ENCODE peak calls at places on chromosome 22, in seven cellular contexts. One of them, this sample, is unnamed.

GRCh38 chr22:46881373-46882118 is 119.1 kb downstream of the TBC1D22A start:
- DNase-seq in left ventricle myocardium inferior: peak; percentile 59
- DNase-seq in upper lobe of right lung: no peak
- DNase-seq in left lung: no peak
- DNase-seq in neural progenitor cell: no peak
- DNase-seq in lower leg skin: peak; percentile 76
- DNase-seq in choroid plexus epithelial cell: no peak
- DNase-seq in this sample: peak; percentile 67

GRCh38 chr22:45534339-45535192 is 31.9 kb downstream of the FBLN1 start:
- DNase-seq in left lung: no peak
- DNase-seq in lower leg skin: no peak
- DNase-seq in choroid plexus epithelial cell: no peak
- DNase-seq in left ventricle myocardium inferior: no peak
- DNase-seq in upper lobe of right lung: no peak
- DNase-seq in neural progenitor cell: no peak
- DNase-seq in this sample: peak; percentile 59

GRCh38 chr22:46695346-46696224 is 42.5 kb downstream of the CERK start:
- DNase-seq in left lung: no peak
- DNase-seq in neural progenitor cell: no peak
- DNase-seq in left ventricle myocardium inferior: no peak
- DNase-seq in choroid plexus epithelial cell: no peak
- DNase-seq in lower leg skin: no peak
- DNase-seq in upper lobe of right lung: no peak
- DNase-seq in this sample: no peak

GRCh38 chr22:35564975-35565867 is 24.6 kb downstream of the RASD2 start:
- DNase-seq in left ventricle myocardium inferior: no peak
- DNase-seq in left lung: no peak
- DNase-seq in upper lobe of right lung: no peak
- DNase-seq in neural progenitor cell: no peak
- DNase-seq in lower leg skin: no peak
- DNase-seq in choroid plexus epithelial cell: peak; percentile 59
- DNase-seq in this sample: peak; percentile 85

GRCh38 chr22:29916007-29916544 is 33.1 kb downstream of the MTMR3 start:
- DNase-seq in left lung: no peak
- DNase-seq in left ventricle myocardium inferior: no peak
- DNase-seq in choroid plexus epithelial cell: no peak
- DNase-seq in neural progenitor cell: no peak
- DNase-seq in upper lobe of right lung: no peak
- DNase-seq in lower leg skin: no peak
- DNase-seq in this sample: no peak

GRCh38 chr22:29479417-29480261 is at the start of gene NEFH:
- DNase-seq in choroid plexus epithelial cell: no peak
- DNase-seq in lower leg skin: no peak
- DNase-seq in upper lobe of right lung: no peak
- DNase-seq in left lung: no peak
- DNase-seq in left ventricle myocardium inferior: no peak
- DNase-seq in neural progenitor cell: peak; percentile 56
- DNase-seq in this sample: no peak

GRCh38 chr22:34508797-34509196 is 557.2 kb upstream of the ISX start:
- DNase-seq in choroid plexus epithelial cell: no peak
- DNase-seq in lower leg skin: no peak
- DNase-seq in left ventricle myocardium inferior: no peak
- DNase-seq in upper lobe of right lung: no peak
- DNase-seq in neural progenitor cell: no peak
- DNase-seq in left lung: no peak
- DNase-seq in this sample: no peak

GRCh38 chr22:23127788-23128187 is 14.0 kb downstream of the RSPH14 start:
- DNase-seq in lower leg skin: no peak
- DNase-seq in upper lobe of right lung: no peak
- DNase-seq in choroid plexus epithelial cell: no peak
- DNase-seq in left lung: no peak
- DNase-seq in left ventricle myocardium inferior: no peak
- DNase-seq in neural progenitor cell: no peak
- DNase-seq in this sample: no peak

GRCh38 chr22:46592390-46592872 is 27.8 kb upstream of the GRAMD4 start:
- DNase-seq in left lung: peak; percentile 64
- DNase-seq in choroid plexus epithelial cell: peak; percentile 81
- DNase-seq in left ventricle myocardium inferior: peak; percentile 60
- DNase-seq in neural progenitor cell: peak; percentile 0
- DNase-seq in upper lobe of right lung: no peak
- DNase-seq in lower leg skin: peak; percentile 88
- DNase-seq in this sample: peak; percentile 59

GRCh38 chr22:46039531-46039930 is 62.6 kb upstream of the WNT7B start:
- DNase-seq in left lung: no peak
- DNase-seq in lower leg skin: no peak
- DNase-seq in left ventricle myocardium inferior: no peak
- DNase-seq in upper lobe of right lung: no peak
- DNase-seq in neural progenitor cell: no peak
- DNase-seq in choroid plexus epithelial cell: no peak
- DNase-seq in this sample: no peak

GRCh38 chr22:27918351-27919221 is 470 bp downstream of the PITPNB start:
- DNase-seq in left ventricle myocardium inferior: peak; percentile 46
- DNase-seq in upper lobe of right lung: peak; percentile 83
- DNase-seq in left lung: peak; percentile 62
- DNase-seq in lower leg skin: peak; percentile 91
- DNase-seq in choroid plexus epithelial cell: peak; percentile 53
- DNase-seq in neural progenitor cell: peak; percentile 80
- DNase-seq in this sample: peak; percentile 48

GRCh38 chr22:42169055-42169469 is 38.5 kb upstream of the CYP2D6 start:
- DNase-seq in choroid plexus epithelial cell: peak; percentile 85
- DNase-seq in lower leg skin: no peak
- DNase-seq in neural progenitor cell: peak; percentile 89
- DNase-seq in upper lobe of right lung: no peak
- DNase-seq in left lung: peak; percentile 55
- DNase-seq in left ventricle myocardium inferior: peak; percentile 55
- DNase-seq in this sample: peak; percentile 69

GRCh38 chr22:47171441-47172221 is 409.2 kb downstream of the TBC1D22A start:
- DNase-seq in left lung: peak; percentile 21
- DNase-seq in upper lobe of right lung: peak; percentile 45
- DNase-seq in lower leg skin: peak; percentile 81
- DNase-seq in left ventricle myocardium inferior: no peak
- DNase-seq in choroid plexus epithelial cell: no peak
- DNase-seq in neural progenitor cell: no peak
- DNase-seq in this sample: no peak

GRCh38 chr22:45526768-45527360 is 24.2 kb downstream of the FBLN1 start:
- DNase-seq in neural progenitor cell: no peak
- DNase-seq in upper lobe of right lung: no peak
- DNase-seq in lower leg skin: no peak
- DNase-seq in left ventricle myocardium inferior: no peak
- DNase-seq in choroid plexus epithelial cell: no peak
- DNase-seq in left lung: no peak
- DNase-seq in this sample: peak; percentile 86

GRCh38 chr22:40241200-40241763 is 63.6 kb downstream of the TNRC6B start:
- DNase-seq in lower leg skin: no peak
- DNase-seq in upper lobe of right lung: no peak
- DNase-seq in choroid plexus epithelial cell: no peak
- DNase-seq in neural progenitor cell: no peak
- DNase-seq in left lung: no peak
- DNase-seq in left ventricle myocardium inferior: no peak
- DNase-seq in this sample: no peak

GRCh38 chr22:35448552-35448922 is 48.6 kb downstream of the MCM5 start:
- DNase-seq in left ventricle myocardium inferior: no peak
- DNase-seq in left lung: no peak
- DNase-seq in choroid plexus epithelial cell: no peak
- DNase-seq in lower leg skin: no peak
- DNase-seq in upper lobe of right lung: no peak
- DNase-seq in neural progenitor cell: no peak
- DNase-seq in this sample: no peak

GRCh38 chr22:45818130-45819085 is 146.8 kb downstream of the ATXN10 start:
- DNase-seq in left lung: no peak
- DNase-seq in lower leg skin: no peak
- DNase-seq in choroid plexus epithelial cell: peak; percentile 64
- DNase-seq in neural progenitor cell: peak; percentile 51
- DNase-seq in left ventricle myocardium inferior: peak; percentile 44
- DNase-seq in upper lobe of right lung: no peak
- DNase-seq in this sample: no peak

GRCh38 chr22:47198801-47199251 is 436.4 kb downstream of the TBC1D22A start:
- DNase-seq in lower leg skin: peak; percentile 68
- DNase-seq in choroid plexus epithelial cell: no peak
- DNase-seq in left lung: peak; percentile 23
- DNase-seq in left ventricle myocardium inferior: no peak
- DNase-seq in upper lobe of right lung: peak; percentile 62
- DNase-seq in neural progenitor cell: no peak
- DNase-seq in this sample: no peak

GRCh38 chr22:49396817-49397216 is 430.9 kb downstream of the BRD1 start:
- DNase-seq in upper lobe of right lung: no peak
- DNase-seq in left lung: no peak
- DNase-seq in lower leg skin: no peak
- DNase-seq in left ventricle myocardium inferior: no peak
- DNase-seq in choroid plexus epithelial cell: peak; percentile 2
- DNase-seq in neural progenitor cell: no peak
- DNase-seq in this sample: no peak

GRCh38 chr22:46593211-46593676 is 26.9 kb upstream of the GRAMD4 start:
- DNase-seq in left ventricle myocardium inferior: no peak
- DNase-seq in neural progenitor cell: peak; percentile 1
- DNase-seq in lower leg skin: no peak
- DNase-seq in upper lobe of right lung: peak; percentile 79
- DNase-seq in left lung: peak; percentile 80
- DNase-seq in choroid plexus epithelial cell: no peak
- DNase-seq in this sample: no peak

GRCh38 chr22:28018461-28018927 is 99.4 kb upstream of the PITPNB start:
- DNase-seq in left ventricle myocardium inferior: peak; percentile 8
- DNase-seq in lower leg skin: peak; percentile 74
- DNase-seq in left lung: peak; percentile 17
- DNase-seq in upper lobe of right lung: peak; percentile 41
- DNase-seq in choroid plexus epithelial cell: no peak
- DNase-seq in neural progenitor cell: no peak
- DNase-seq in this sample: no peak

GRCh38 chr22:48318575-48319320 is 1508.9 kb downstream of the BRD1 start:
- DNase-seq in upper lobe of right lung: peak; percentile 52
- DNase-seq in neural progenitor cell: no peak
- DNase-seq in left lung: peak; percentile 24
- DNase-seq in choroid plexus epithelial cell: no peak
- DNase-seq in lower leg skin: peak; percentile 76
- DNase-seq in left ventricle myocardium inferior: no peak
- DNase-seq in this sample: no peak

GRCh38 chr22:28139993-28140392 is 220.9 kb upstream of the PITPNB start:
- DNase-seq in choroid plexus epithelial cell: peak; percentile 91
- DNase-seq in left ventricle myocardium inferior: no peak
- DNase-seq in neural progenitor cell: no peak
- DNase-seq in lower leg skin: no peak
- DNase-seq in upper lobe of right lung: no peak
- DNase-seq in left lung: no peak
- DNase-seq in this sample: peak; percentile 88

GRCh38 chr22:42684462-42685195 is 35.4 kb upstream of the CYB5R3 start:
- DNase-seq in upper lobe of right lung: no peak
- DNase-seq in left lung: no peak
- DNase-seq in lower leg skin: no peak
- DNase-seq in left ventricle myocardium inferior: no peak
- DNase-seq in choroid plexus epithelial cell: peak; percentile 68
- DNase-seq in neural progenitor cell: no peak
- DNase-seq in this sample: peak; percentile 67

GRCh38 chr22:45450931-45451651 is 37.6 kb downstream of the RIBC2 start:
- DNase-seq in left ventricle myocardium inferior: no peak
- DNase-seq in left lung: no peak
- DNase-seq in upper lobe of right lung: no peak
- DNase-seq in neural progenitor cell: no peak
- DNase-seq in lower leg skin: peak; percentile 90
- DNase-seq in choroid plexus epithelial cell: peak; percentile 15
- DNase-seq in this sample: peak; percentile 99

GRCh38 chr22:29879738-29880137 is 3.2 kb upstream of the MTMR3 start:
- DNase-seq in left ventricle myocardium inferior: no peak
- DNase-seq in upper lobe of right lung: no peak
- DNase-seq in choroid plexus epithelial cell: no peak
- DNase-seq in lower leg skin: no peak
- DNase-seq in neural progenitor cell: no peak
- DNase-seq in left lung: no peak
- DNase-seq in this sample: peak; percentile 28

GRCh38 chr22:50473088-50473487 is 1.7 kb downstream of the SBF1 start:
- DNase-seq in choroid plexus epithelial cell: no peak
- DNase-seq in left ventricle myocardium inferior: no peak
- DNase-seq in neural progenitor cell: peak; percentile 38
- DNase-seq in upper lobe of right lung: no peak
- DNase-seq in left lung: no peak
- DNase-seq in lower leg skin: no peak
- DNase-seq in this sample: no peak
- TF ChIP-seq CTCF in choroid plexus epithelial cell: peak; percentile 45
- TF ChIP-seq CTCF in left ventricle myocardium inferior: peak; percentile 15
- TF ChIP-seq CTCF in neural progenitor cell: peak; percentile 40
- TF ChIP-seq CTCF in upper lobe of right lung: peak; percentile 13
- TF ChIP-seq CTCF in left lung: no peak
- TF ChIP-seq CTCF in lower leg skin: no peak
- TF ChIP-seq CTCF in this sample: peak; percentile 3

DNA sequence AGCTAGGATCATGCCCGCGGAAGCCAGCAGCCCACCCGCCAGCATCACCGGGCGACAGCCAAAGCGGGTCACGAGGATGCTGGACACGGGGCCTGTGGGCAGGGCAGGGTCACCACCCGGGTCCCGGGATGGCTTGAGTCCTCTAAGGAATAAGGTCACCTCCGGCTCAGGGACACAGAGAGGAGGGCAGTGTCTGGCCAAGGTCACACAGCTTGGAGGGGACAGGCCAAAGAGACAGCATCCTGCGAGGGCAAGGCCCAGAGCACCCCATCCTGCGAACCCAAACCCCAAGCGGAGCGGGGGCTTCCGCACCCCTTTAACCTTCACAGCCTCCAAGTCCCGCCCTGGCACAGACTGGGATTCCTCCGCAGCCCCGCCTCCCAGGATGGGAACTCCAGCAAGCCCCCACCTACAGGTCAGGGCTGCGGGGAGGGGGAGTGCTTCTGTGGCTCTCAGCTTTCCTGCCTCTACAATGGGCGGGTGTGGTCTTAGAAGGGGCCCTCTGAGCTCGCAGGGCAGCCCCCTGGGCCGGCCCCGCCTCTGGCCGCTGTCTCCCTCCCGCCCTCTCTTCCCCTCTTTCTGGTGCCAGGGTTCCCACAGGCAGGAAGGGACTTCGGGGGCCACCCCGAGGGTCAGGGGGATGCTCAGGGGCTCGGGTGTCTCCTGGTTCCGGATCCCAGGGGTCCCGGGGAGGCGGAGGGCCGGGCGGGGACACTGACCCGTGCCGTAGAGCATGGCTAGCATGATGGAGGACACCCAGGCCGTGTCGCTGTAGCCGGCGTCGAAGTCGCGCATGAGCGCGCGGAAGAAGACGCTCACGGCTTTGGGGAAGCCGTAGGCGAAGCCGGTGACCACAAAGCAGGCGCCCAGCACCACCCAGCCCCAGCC is 1.8 kb downstream of the SLC16A8 start:
- DNase-seq in left lung: no peak
- DNase-seq in upper lobe of right lung: no peak
- DNase-seq in left ventricle myocardium inferior: no peak
- DNase-seq in choroid plexus epithelial cell: no peak
- DNase-seq in neural progenitor cell: no peak
- DNase-seq in lower leg skin: no peak
- DNase-seq in this sample: no peak
- H3K4me3 ChIP-seq in left lung: peak overlapping the region; percentile 10
- H3K4me3 ChIP-seq in upper lobe of right lung: no peak overlapping the region
- H3K4me3 ChIP-seq in left ventricle myocardium inferior: peak overlapping the region; percentile 65
- H3K4me3 ChIP-seq in choroid plexus epithelial cell: no peak overlapping the region
- H3K4me3 ChIP-seq in neural progenitor cell: peak overlapping the region; percentile 24
- H3K4me3 ChIP-seq in lower leg skin: no peak overlapping the region
- H3K4me3 ChIP-seq in this sample: no peak overlapping the region

GRCh38 chr22:38153821-38154562 is 27.6 kb downstream of the PLA2G6 start:
- DNase-seq in left ventricle myocardium inferior: no peak
- DNase-seq in left lung: no peak
- DNase-seq in neural progenitor cell: peak; percentile 74
- DNase-seq in lower leg skin: no peak
- DNase-seq in choroid plexus epithelial cell: no peak
- DNase-seq in upper lobe of right lung: peak; percentile 27
- DNase-seq in this sample: no peak
- TF ChIP-seq CTCF in left ventricle myocardium inferior: no peak
- TF ChIP-seq CTCF in left lung: no peak
- TF ChIP-seq CTCF in neural progenitor cell: peak; percentile 47
- TF ChIP-seq CTCF in lower leg skin: no peak
- TF ChIP-seq CTCF in choroid plexus epithelial cell: peak; percentile 20
- TF ChIP-seq CTCF in upper lobe of right lung: no peak
- TF ChIP-seq CTCF in this sample: no peak

GRCh38 chr22:26482171-26482570 is 1.4 kb downstream of the HPS4 start:
- DNase-seq in upper lobe of right lung: no peak
- DNase-seq in neural progenitor cell: no peak
- DNase-seq in lower leg skin: no peak
- DNase-seq in left ventricle myocardium inferior: no peak
- DNase-seq in left lung: no peak
- DNase-seq in choroid plexus epithelial cell: no peak
- DNase-seq in this sample: no peak
- H3K4me3 ChIP-seq in upper lobe of right lung: no peak overlapping the region
- H3K4me3 ChIP-seq in neural progenitor cell: no peak overlapping the region
- H3K4me3 ChIP-seq in lower leg skin: no peak overlapping the region
- H3K4me3 ChIP-seq in left ventricle myocardium inferior: peak overlapping the region; percentile 83
- H3K4me3 ChIP-seq in left lung: no peak overlapping the region
- H3K4me3 ChIP-seq in choroid plexus epithelial cell: no peak overlapping the region
- H3K4me3 ChIP-seq in this sample: no peak overlapping the region

This sample was measured in fibroblast of mammary gland.